ENCODE peak calls at places on chromosomes 6 and 20, in five cellular contexts. N is CMK, Y is KBM-7, L is germinal center, S is OCI-LY7. U is an unnamed sample.

GRCh38 chr20:32752458-32753250 is 9.4 kb upstream of the COMMD7 start:
- DNase-seq in Y (no peak), N (no peak), S (no peak), L (no peak), U (no peak)

GRCh38 chr20:32635764-32636163 is 38.0 kb downstream of the C20orf203 start:
- DNase-seq in Y (no peak), S (no peak), N (no peak), L (no peak), U (no peak)

GRCh38 chr20:62740286-62741141 is 31.9 kb downstream of the NTSR1 start:
- DNase-seq in N (peak; percentile 60), S (no peak), Y (peak; percentile 71), L (peak; percentile 53), U (no peak)

GRCh38 chr6:52995913-52996685 is 1.0 kb upstream of the GSTA4 start:
- DNase-seq in S (peak; percentile 63), Y (peak; percentile 76), L (peak; percentile 35), N (peak; percentile 72), U (peak; percentile 40)

GRCh38 chr6:150427823-150428222 is 59.0 kb downstream of the IYD start:
- DNase-seq in Y (no peak), N (no peak), L (no peak), S (no peak), U (no peak)

GRCh38 chr6:48423640-48424365 is 312.8 kb upstream of the PTCHD4 start:
- DNase-seq in Y (no peak), L (no peak), S (no peak), N (no peak), U (no peak)

GRCh38 chr6:16276991-16277981 is 38.9 kb downstream of the GMPR start:
- DNase-seq in S (peak; percentile 7), N (no peak), L (peak; percentile 32), Y (peak; percentile 81), U (no peak)

GRCh38 chr6:28943557-28944411 is 20.0 kb upstream of the TRIM27 start:
- DNase-seq in S (peak; percentile 77), L (peak; percentile 16), N (peak; percentile 70), Y (peak; percentile 91), U (peak; percentile 57)

GRCh38 chr20:11429889-11430580 is 487.7 kb upstream of the BTBD3 start:
- DNase-seq in L (no peak), S (no peak), N (no peak), Y (no peak), U (no peak)

GRCh38 chr20:6583134-6583738 is 184.2 kb upstream of the BMP2 start:
- DNase-seq in N (no peak), S (peak; percentile 32), L (peak; percentile 18), Y (peak; percentile 73), U (peak; percentile 59)

GRCh38 chr20:45433316-45433715 is 17.4 kb downstream of the PIGT start:
- DNase-seq in L (no peak), N (no peak), S (no peak), Y (no peak), U (no peak)

GRCh38 chr6:80728340-80728739 is 621.9 kb downstream of the BCKDHB start:
- DNase-seq in S (no peak), N (no peak), Y (no peak), L (no peak), U (no peak)

GRCh38 chr20:59178983-59179595 is 15.5 kb downstream of the ZNF831 start:
- DNase-seq in S (no peak), L (no peak), Y (no peak), N (no peak), U (no peak)

GRCh38 chr6:157962601-157963084 is 19.0 kb upstream of the SYNJ2 start:
- DNase-seq in L (no peak), Y (peak; percentile 69), N (no peak), S (no peak), U (no peak)